ENCODE peak calls at places on chromosomes 7 and 10, in nine cellular contexts. Z is fibroblast of lung, U is cardiac muscle cell, P is Caco-2, L is HFFc6, M is choroid plexus epithelial cell, S is astrocyte of the spinal cord, X is fibroblast of the aortic adventitia, J is osteocyte. E is an unnamed sample.
A peak's percentile ranks its signal among the peaks of the same experiment; 100 is the strongest.

GRCh38 chr10:125977206-125977605 is 80.8 kb downstream of the FANK1 start:
- DNase-seq in Z (no peak), U (no peak), P (no peak), L (no peak), M (no peak), S (no peak), X (no peak), J (no peak), E (no peak)

GRCh38 chr10:119401671-119402395 is 140.7 kb downstream of the RGS10 start:
- DNase-seq in Z (peak; percentile 99), U (peak; percentile 78), P (no peak), L (peak; percentile 96), M (peak; percentile 95), S (peak; percentile 92), X (peak; percentile 98), J (no peak), E (no peak)

GRCh38 chr10:9209105-9209798 is 1154.8 kb downstream of the GATA3 start:
- DNase-seq in Z (peak; percentile 66), U (peak; percentile 75), P (peak; percentile 63), L (peak; percentile 32), M (peak; percentile 77), S (peak; percentile 63), X (peak; percentile 72), J (no peak), E (peak; percentile 71)

GRCh38 chr10:114638874-114639625 is 19.0 kb downstream of the ABLIM1 start:
- DNase-seq in Z (peak; percentile 80), U (peak; percentile 78), P (no peak), L (peak; percentile 97), M (peak; percentile 89), S (peak; percentile 95), X (peak; percentile 72), J (no peak), E (no peak)

GRCh38 chr10:124990671-124991625 is 49.0 kb downstream of the ZRANB1 start:
- DNase-seq in Z (no peak), U (no peak), P (no peak), L (no peak), M (no peak), S (no peak), X (no peak), J (no peak), E (no peak)

GRCh38 chr7:73833251-73833919 is 2.6 kb downstream of the CLDN4 start:
- DNase-seq in Z (no peak), U (no peak), P (peak; percentile 93), L (no peak), M (no peak), S (no peak), X (no peak), J (no peak), E (peak; percentile 70)

GRCh38 chr7:83267141-83267631 is 104.5 kb upstream of the PCLO start:
- DNase-seq in Z (peak; percentile 65), U (peak; percentile 14), P (no peak), L (no peak), M (peak; percentile 52), S (peak; percentile 35), X (no peak), J (no peak), E (no peak)

GRCh38 chr10:79063661-79064490 is 4.9 kb upstream of the ZMIZ1 start:
- DNase-seq in Z (no peak), U (no peak), P (no peak), L (no peak), M (no peak), S (no peak), X (no peak), J (no peak), E (no peak)

GRCh38 chr7:36962367-36962766 is 238.1 kb upstream of the AOAH start:
- DNase-seq in Z (no peak), U (no peak), P (no peak), L (no peak), M (no peak), S (no peak), X (no peak), J (no peak), E (peak; percentile 16)

DNA sequence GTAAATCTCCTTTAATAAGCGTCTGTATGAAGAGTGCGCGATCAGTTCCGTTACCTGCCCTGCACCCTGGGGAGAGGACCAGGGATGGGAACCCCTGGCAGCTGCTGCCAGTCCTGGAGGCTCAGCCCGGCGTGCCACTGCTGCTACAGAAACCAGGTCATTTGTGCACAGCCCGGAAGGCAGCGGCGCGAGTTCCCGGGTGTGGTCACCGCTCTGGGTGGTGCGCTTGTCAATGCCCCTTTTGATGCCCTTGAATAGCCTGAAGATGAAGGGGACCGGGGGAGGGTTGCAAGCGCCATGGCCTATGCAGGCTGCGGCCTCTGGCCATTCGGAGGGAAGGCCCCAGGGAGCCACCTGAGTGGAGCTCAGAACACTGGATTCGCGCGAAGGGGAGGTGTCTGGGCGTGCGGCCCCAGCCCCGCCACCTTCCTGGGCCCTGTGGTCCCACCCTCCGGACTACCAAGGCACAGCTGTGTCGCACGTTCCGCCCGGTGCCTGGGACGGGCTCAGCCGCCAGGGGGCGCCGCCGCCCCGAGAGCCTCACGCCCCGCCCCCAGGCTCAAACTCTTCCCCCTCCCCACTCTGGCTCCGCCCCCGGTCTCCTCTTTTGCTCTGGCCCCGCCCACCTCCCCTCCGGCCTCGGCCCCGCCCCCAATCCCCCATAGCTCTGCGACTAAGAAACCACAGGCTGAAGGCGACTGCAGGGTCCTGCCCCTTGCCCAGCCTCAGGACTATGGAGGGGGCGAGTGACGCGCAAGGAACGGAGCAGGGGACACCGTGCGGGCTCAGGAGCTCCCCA is 16.5 kb downstream of the AP5Z1 start:
- DNase-seq in Z (peak; percentile 48), U (peak; percentile 64), P (no peak), L (no peak), M (peak; percentile 70), S (peak; percentile 56), X (peak; percentile 40), J (peak; percentile 85), E (no peak)
- TF ChIP-seq CTCF in Z (peak; percentile 49), U (peak; percentile 63), P (no peak), L (peak; percentile 74), M (peak; percentile 59), S (peak; percentile 69), X (peak; percentile 61), J (peak; percentile 59), E (peak; percentile 48)

DNA sequence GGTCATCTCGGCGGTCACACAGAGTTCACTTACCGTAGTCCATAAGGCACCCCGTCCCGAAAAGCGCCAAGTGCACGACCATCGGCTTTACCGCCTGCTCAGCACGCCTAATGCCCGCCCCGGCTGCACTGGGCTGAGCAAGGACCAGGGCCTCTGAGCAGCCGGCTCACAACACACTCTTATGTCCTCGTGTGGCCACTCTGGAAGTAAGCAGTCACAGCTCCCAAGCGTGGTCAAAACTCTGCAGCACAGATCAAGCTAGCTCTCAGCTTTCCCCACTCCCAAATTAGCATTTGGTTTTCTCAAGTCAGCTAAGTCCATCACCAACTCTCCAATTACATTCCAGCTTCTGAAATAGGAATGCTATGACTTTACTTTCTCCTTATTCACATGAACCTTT is 57.7 kb downstream of the MAD1L1 start:
- DNase-seq in Z (no peak), U (no peak), P (no peak), L (no peak), M (no peak), S (no peak), X (no peak), J (no peak), E (no peak)
- TF ChIP-seq CTCF in Z (no peak), U (no peak), P (no peak), L (peak; percentile 17), M (no peak), S (no peak), X (no peak), J (no peak), E (no peak)

DNA sequence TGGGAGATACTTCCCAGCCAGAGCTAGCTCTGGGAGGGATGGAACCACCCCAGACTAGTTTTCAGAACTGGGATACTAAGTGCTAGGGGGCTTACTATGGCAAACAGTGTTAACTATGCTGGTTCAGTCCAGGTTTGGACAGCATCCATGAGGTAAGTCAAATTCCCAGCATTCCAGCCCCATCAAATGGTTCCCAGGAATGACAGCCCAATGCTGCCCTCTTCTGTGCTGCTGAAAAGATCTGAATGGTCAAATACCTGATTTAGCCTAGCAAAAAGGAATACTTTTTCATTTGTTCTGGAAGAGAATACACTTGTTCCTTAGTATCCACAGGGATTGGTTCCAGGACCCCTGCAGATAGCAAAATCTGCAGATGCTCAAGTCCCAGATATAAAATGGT is 141.8 kb upstream of the CCDC6 start:
- DNase-seq in Z (no peak), U (peak; percentile 60), P (peak; percentile 81), L (peak; percentile 4), M (peak; percentile 58), S (peak; percentile 15), X (peak; percentile 58), J (no peak), E (peak; percentile 48)
- TF ChIP-seq CTCF in Z (peak; percentile 29), U (peak; percentile 35), P (peak; percentile 86), L (peak; percentile 47), M (peak; percentile 55), S (peak; percentile 29), X (peak; percentile 36), J (peak; percentile 42), E (peak; percentile 57)

DNA sequence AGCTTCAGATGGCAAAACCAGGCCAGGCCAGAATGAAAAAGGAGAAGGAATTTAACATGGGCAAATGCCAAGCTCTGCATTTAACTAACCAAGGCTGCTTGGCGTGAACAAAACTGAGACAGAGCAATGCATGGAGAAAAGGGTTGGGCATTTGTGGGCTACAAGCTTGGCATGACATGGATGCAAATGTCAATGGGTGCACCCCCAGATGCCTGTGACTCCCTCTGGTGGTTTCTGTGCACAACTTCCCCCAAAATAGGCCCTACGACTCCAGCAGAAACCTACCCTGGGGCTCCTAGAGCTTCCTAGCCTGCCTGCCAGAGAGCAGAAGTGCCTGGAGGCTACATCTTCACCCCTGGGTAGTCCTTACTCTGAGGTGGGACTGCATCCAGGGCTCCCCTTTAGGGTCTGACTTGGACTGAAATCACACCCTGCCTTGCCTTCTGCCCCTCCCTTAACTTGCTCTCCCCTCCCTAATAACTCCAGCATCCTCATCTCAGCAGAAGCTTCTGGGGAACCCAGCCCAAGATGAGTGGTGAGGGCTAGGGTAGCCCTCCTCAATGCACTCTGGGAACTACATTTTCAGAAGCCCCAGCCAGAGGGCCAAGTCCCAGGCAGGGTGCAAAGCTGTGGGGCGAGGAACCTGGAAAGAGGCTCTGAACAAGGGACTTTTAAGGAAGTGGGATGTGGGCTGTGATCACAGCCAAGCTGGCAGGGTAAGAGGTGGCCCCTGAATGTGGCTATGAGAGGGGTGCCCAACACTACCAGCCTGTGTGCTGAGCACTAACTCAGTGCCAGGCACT is 11.3 kb downstream of the GPRIN2 start:
- DNase-seq in Z (no peak), U (peak; percentile 39), P (peak; percentile 66), L (peak; percentile 56), M (peak; percentile 57), S (no peak), X (peak; percentile 42), J (peak; percentile 84), E (peak; percentile 70)
- TF ChIP-seq CTCF in Z (peak; percentile 49), U (peak; percentile 54), P (peak; percentile 79), L (peak; percentile 85), M (peak; percentile 80), S (peak; percentile 47), X (peak; percentile 51), J (peak; percentile 47), E (peak; percentile 89)

GRCh38 chr10:132101529-132101928 is 35.8 kb downstream of the JAKMIP3 start:
- DNase-seq in Z (no peak), U (no peak), P (peak; percentile 30), L (no peak), M (no peak), S (no peak), X (no peak), J (peak; percentile 76), E (no peak)
- TF ChIP-seq CTCF in Z (no peak), U (no peak), P (peak; percentile 46), L (peak; percentile 25), M (no peak), S (no peak), X (no peak), J (no peak), E (no peak)

DNA sequence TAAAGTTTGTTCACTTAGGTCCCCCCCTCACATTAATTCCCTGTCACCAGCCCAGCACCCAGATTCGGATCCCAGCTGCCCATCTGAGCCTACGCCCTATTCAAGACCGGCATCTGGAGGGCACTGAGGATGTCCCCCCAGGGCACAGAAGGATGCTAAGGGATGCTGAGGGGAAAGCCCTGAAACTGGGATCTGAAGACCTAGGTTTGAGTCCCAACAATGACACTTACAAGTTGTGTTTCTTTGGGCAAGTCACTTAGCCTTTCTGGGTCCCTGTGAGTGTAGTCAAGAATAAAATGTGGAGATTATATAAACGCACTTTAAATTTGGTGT is 3.8 kb upstream of the MARVELD1 start:
- DNase-seq in Z (no peak), U (no peak), P (no peak), L (no peak), M (no peak), S (no peak), X (no peak), J (no peak), E (no peak)
- TF ChIP-seq CTCF in Z (no peak), U (no peak), P (no peak), L (peak; percentile 63), M (no peak), S (no peak), X (no peak), J (peak; percentile 37), E (no peak)